ENCODE peak calls at places on chromosomes 3 and 15, in five cellular contexts. Z, D, S, X and B are unnamed samples.

GRCh38 chr3:162142511-162142910 is 645.9 kb downstream of the OTOL1 start:
- DNase-seq in D (no peak), Z (no peak), S (no peak), X (no peak), B (no peak)

GRCh38 chr3:170734043-170734736 is 135.8 kb downstream of the RPL22L1 start:
- DNase-seq in Z (no peak), X (no peak), S (no peak), D (no peak), B (no peak)

GRCh38 chr3:8712045-8712870 is 21.3 kb upstream of the CAV3 start:
- DNase-seq in S (no peak), X (no peak), Z (no peak), D (no peak), B (peak; percentile 26)

GRCh38 chr3:9916734-9917680 is at the start of gene IL17RC:
- DNase-seq in S (peak; percentile 85), X (peak; percentile 90), Z (peak; percentile 91), D (peak; percentile 57), B (peak; percentile 73)

GRCh38 chr15:89542369-89542768 is 32.9 kb upstream of the TICRR start:
- DNase-seq in X (no peak), Z (no peak), S (no peak), D (no peak), B (no peak)

GRCh38 chr3:71955549-71956373 is 170.8 kb upstream of the PROK2 start:
- DNase-seq in D (peak; percentile 87), S (peak; percentile 79), Z (peak; percentile 70), X (peak; percentile 66), B (peak; percentile 58)

GRCh38 chr3:188449421-188449820 is 295.5 kb downstream of the LPP start:
- DNase-seq in S (no peak), Z (no peak), X (no peak), D (no peak), B (no peak)

GRCh38 chr15:44788748-44789147 is 52.4 kb downstream of the TRIM69 start:
- DNase-seq in S (no peak), Z (no peak), X (no peak), D (no peak), B (no peak)

GRCh38 chr3:10557783-10558373 is 52.5 kb upstream of the ATP2B2 start:
- DNase-seq in D (no peak), X (no peak), Z (no peak), S (peak; percentile 52), B (no peak)

GRCh38 chr3:64563776-64564175 is 124.0 kb downstream of the ADAMTS9 start:
- DNase-seq in D (no peak), Z (no peak), S (no peak), X (no peak), B (no peak)

GRCh38 chr3:195102609-195103467 is 168.1 kb downstream of the XXYLT1 start:
- DNase-seq in Z (no peak), X (no peak), D (no peak), S (no peak), B (no peak)

GRCh38 chr3:139480585-139480984 is 4.3 kb upstream of the RBP2 start:
- DNase-seq in X (no peak), D (no peak), S (no peak), Z (no peak), B (no peak)

GRCh38 chr15:33742807-33743206 is 225.5 kb upstream of the CHRM5 start:
- DNase-seq in D (no peak), X (no peak), Z (no peak), S (peak; percentile 80), B (no peak)

GRCh38 chr3:8311321-8311720 is 190.3 kb upstream of the LMCD1 start:
- DNase-seq in S (no peak), Z (no peak), X (no peak), D (no peak), B (no peak)

GRCh38 chr15:70235347-70235746 is 137.6 kb upstream of the TLE3 start:
- DNase-seq in X (no peak), D (no peak), S (no peak), Z (no peak), B (no peak)

GRCh38 chr3:48569808-48570450 is 6.3 kb upstream of the UCN2 start:
- DNase-seq in Z (no peak), X (no peak), S (no peak), D (no peak), B (no peak)

GRCh38 chr3:122314467-122314866 is 10.6 kb upstream of the CSTA start:
- DNase-seq in S (no peak), Z (no peak), D (no peak), X (no peak), B (no peak)

GRCh38 chr3:149542375-149543312 is 68.1 kb downstream of the TM4SF4 start:
- DNase-seq in S (no peak), D (no peak), X (no peak), Z (no peak), B (no peak)

GRCh38 chr3:65713016-65713415 is 325.7 kb downstream of the MAGI1 start:
- DNase-seq in Z (no peak), X (no peak), D (peak; percentile 48), S (peak; percentile 24), B (peak; percentile 55)

GRCh38 chr3:154568064-154568463 is 138.1 kb upstream of the GPR149 start:
- DNase-seq in Z (no peak), D (no peak), X (no peak), S (no peak), B (no peak)

GRCh38 chr3:108091498-108092259 is 848 bp upstream of the CD47 start:
- DNase-seq in S (peak; percentile 50), D (no peak), X (peak; percentile 47), Z (peak; percentile 74), B (no peak)

GRCh38 chr3:85360742-85361387 is 402.1 kb downstream of the CADM2 start:
- DNase-seq in S (peak; percentile 88), X (no peak), Z (no peak), D (peak; percentile 81), B (peak; percentile 21)

GRCh38 chr3:51137715-51138114 is 247.4 kb upstream of the MANF start:
- DNase-seq in D (no peak), Z (no peak), X (no peak), S (no peak), B (no peak)

GRCh38 chr15:98983333-98983732 is 24.3 kb downstream of the PGPEP1L start:
- DNase-seq in D (no peak), S (no peak), Z (no peak), X (no peak), B (no peak)

GRCh38 chr15:73637527-73637926 is 4.3 kb upstream of the NPTN start:
- DNase-seq in S (no peak), X (no peak), Z (no peak), D (no peak), B (no peak)

GRCh38 chr15:68510558-68510957 is 68.2 kb upstream of the CORO2B start:
- DNase-seq in D (no peak), Z (no peak), S (no peak), X (no peak), B (no peak)

GRCh38 chr15:69893863-69894262 is 203.9 kb downstream of the TLE3 start:
- DNase-seq in D (peak; percentile 81), S (peak; percentile 6), Z (no peak), X (no peak), B (peak; percentile 51)

GRCh38 chr3:189903562-189904250 is 217.0 kb downstream of the P3H2 start:
- DNase-seq in S (no peak), D (no peak), Z (no peak), X (no peak), B (no peak)

GRCh38 chr3:68007621-68008226 is 353.3 kb upstream of the SUCLG2 start:
- DNase-seq in S (no peak), D (no peak), Z (no peak), X (no peak), B (peak; percentile 40)

GRCh38 chr3:150094150-150094932 is 123.6 kb upstream of the PFN2 start:
- DNase-seq in S (no peak), Z (no peak), D (no peak), X (no peak), B (no peak)

GRCh38 chr15:76064375-76064774 is 4.6 kb downstream of the TMEM266 start:
- DNase-seq in S (peak; percentile 56), Z (no peak), D (no peak), X (no peak), B (no peak)

GRCh38 chr3:75101329-75102147 is 487.1 kb upstream of the CNTN3 start:
- DNase-seq in S (no peak), D (no peak), Z (peak; percentile 22), X (no peak), B (no peak)

GRCh38 chr15:81071705-81072104 is 62.4 kb upstream of the CFAP161 start:
- DNase-seq in S (no peak), X (no peak), D (no peak), Z (no peak), B (no peak)

GRCh38 chr15:82093774-82094211 is 48.0 kb upstream of the MEX3B start:
- DNase-seq in S (no peak), Z (no peak), X (no peak), D (no peak), B (no peak)

GRCh38 chr3:178434206-178434805 is 101.9 kb upstream of the KCNMB2 start:
- DNase-seq in X (no peak), S (no peak), D (no peak), Z (no peak), B (no peak)

GRCh38 chr15:80636675-80637074 is 58.4 kb upstream of the ABHD17C start:
- DNase-seq in Z (no peak), D (no peak), S (peak; percentile 59), X (no peak), B (no peak)

GRCh38 chr3:144556392-144556791 is 584.8 kb downstream of the DIPK2A start:
- DNase-seq in D (no peak), S (no peak), X (no peak), Z (no peak), B (no peak)

GRCh38 chr15:72338617-72339321 is 18.8 kb upstream of the CELF6 start:
- DNase-seq in Z (no peak), X (no peak), S (no peak), D (no peak), B (no peak)

GRCh38 chr15:75538376-75538775 is 40.7 kb downstream of the PTPN9 start:
- DNase-seq in X (no peak), D (no peak), S (no peak), Z (no peak), B (no peak)

GRCh38 chr3:119676020-119676419 is 1.2 kb downstream of the COX17 start:
- DNase-seq in S (no peak), D (no peak), X (no peak), Z (no peak), B (no peak)